ENCODE peak calls at places on chromosomes 6 and 20, in nine cellular contexts. G is tibial nerve, F is ovary, B is kidney, M is spleen, K is mammary epithelial cell, J is body of pancreas, Z is heart left ventricle, Y is left lung. Q is an unnamed sample.
A peak's percentile ranks its signal among the peaks of the same experiment; 100 is the strongest.

GRCh38 chr6:33827546-33828451 is 24.0 kb upstream of the MLN start:
- DNase-seq in G (no peak), F (no peak), B (peak; percentile 44), M (no peak), K (no peak), J (no peak), Z (no peak), Y (no peak), Q (no peak)

GRCh38 chr6:158978752-158979151 is 21.2 kb downstream of the RSPH3 start:
- DNase-seq in G (no peak), F (no peak), B (no peak), M (no peak), K (peak; percentile 75), J (no peak), Z (no peak), Y (no peak), Q (no peak)

GRCh38 chr6:153503810-153504209 is 372.7 kb upstream of the RGS17 start:
- DNase-seq in G (no peak), F (no peak), B (no peak), M (no peak), K (no peak), J (no peak), Z (no peak), Y (no peak), Q (no peak)

GRCh38 chr6:29502181-29502580 is 14.4 kb upstream of the MAS1L start:
- DNase-seq in G (no peak), F (no peak), B (no peak), M (no peak), K (peak; percentile 76), J (no peak), Z (no peak), Y (no peak), Q (no peak)

GRCh38 chr20:11144114-11144513 is 470.3 kb upstream of the JAG1 start:
- DNase-seq in G (no peak), F (no peak), B (no peak), M (no peak), K (peak; percentile 70), J (no peak), Z (no peak), Y (no peak), Q (no peak)

GRCh38 chr6:158328446-158328845 is 16.2 kb downstream of the TULP4 start:
- DNase-seq in G (no peak), F (no peak), B (no peak), M (no peak), K (no peak), J (no peak), Z (no peak), Y (no peak), Q (no peak)

GRCh38 chr6:42028234-42029061 is 21.9 kb upstream of the TAF8 start:
- DNase-seq in G (no peak), F (no peak), B (no peak), M (peak; percentile 84), K (no peak), J (no peak), Z (no peak), Y (no peak), Q (peak; percentile 71)

GRCh38 chr6:112031956-112032355 is 21.9 kb upstream of the CCN6 start:
- DNase-seq in G (no peak), F (no peak), B (no peak), M (no peak), K (no peak), J (no peak), Z (no peak), Y (no peak), Q (no peak)

GRCh38 chr6:163533443-163533842 is 118.9 kb downstream of the QKI start:
- DNase-seq in G (no peak), F (no peak), B (no peak), M (no peak), K (peak; percentile 72), J (no peak), Z (no peak), Y (no peak), Q (peak; percentile 16)

DNA sequence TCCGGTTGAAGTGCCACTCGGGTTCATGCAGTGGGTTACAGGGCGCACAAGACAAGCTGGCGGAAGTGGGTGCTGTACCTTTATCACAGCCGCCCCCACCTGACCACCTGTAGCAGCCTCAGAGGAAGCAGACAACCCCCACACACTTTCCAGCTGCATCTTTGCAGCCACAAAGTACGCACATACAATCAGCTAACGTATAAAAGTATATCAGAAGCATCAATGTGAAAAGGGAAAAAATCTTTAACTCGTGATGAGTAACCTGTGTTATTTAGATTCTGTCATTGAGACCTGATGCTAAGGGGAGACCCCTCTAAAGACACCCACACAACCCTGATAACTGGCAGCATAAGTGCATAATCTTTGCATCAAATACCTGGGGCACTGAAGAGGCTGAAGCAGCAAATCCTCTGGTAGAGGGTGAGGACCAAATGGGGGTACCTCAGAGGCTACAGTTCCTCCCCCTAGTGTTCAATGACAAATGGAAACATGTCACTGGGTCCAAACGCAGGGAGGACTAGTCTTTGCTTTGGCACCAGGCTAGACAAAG is 22.1 kb downstream of the BACH2 start:
- DNase-seq in G (no peak), F (no peak), B (peak; percentile 73), M (peak; percentile 92), K (no peak), J (no peak), Z (no peak), Y (no peak), Q (no peak)
- TF ChIP-seq CTCF in G (no peak), F (no peak), B (no peak), M (no peak), K (no peak), J (no peak), Z (no peak), Y (no peak), Q (no peak)

GRCh38 chr20:48651271-48651670 is 176.5 kb downstream of the PREX1 start:
- DNase-seq in G (no peak), F (no peak), B (no peak), M (peak; percentile 56), K (no peak), J (no peak), Z (no peak), Y (no peak), Q (no peak)
- H3K36me3 ChIP-seq in G (peaks cover 96% of the 10 kb centered on the region), F (no peaks in the 10 kb centered on the region), B (peaks cover 15% of the 10 kb centered on the region), M (peaks cover 96% of the 10 kb centered on the region), K (no peaks in the 10 kb centered on the region), J (no peaks in the 10 kb centered on the region), Z (peaks cover 62% of the 10 kb centered on the region), Y (peaks cover 100% of the 10 kb centered on the region), Q (peaks cover 76% of the 10 kb centered on the region)

GRCh38 chr20:31489152-31489551 is 14.1 kb downstream of the REM1 start:
- DNase-seq in G (no peak), F (no peak), B (no peak), M (no peak), K (no peak), J (no peak), Z (no peak), Y (no peak), Q (no peak)

GRCh38 chr20:31485450-31486339 is 10.6 kb downstream of the REM1 start:
- DNase-seq in G (peak; percentile 36), F (peak; percentile 84), B (peak; percentile 91), M (no peak), K (no peak), J (peak; percentile 34), Z (peak; percentile 83), Y (peak; percentile 70), Q (peak; percentile 61)

GRCh38 chr20:31494131-31494530 is 19.0 kb downstream of the REM1 start:
- DNase-seq in G (no peak), F (no peak), B (no peak), M (peak; percentile 6), K (peak; percentile 49), J (no peak), Z (no peak), Y (no peak), Q (no peak)

GRCh38 chr20:31488171-31488570 is 13.1 kb downstream of the REM1 start:
- DNase-seq in G (no peak), F (no peak), B (no peak), M (no peak), K (no peak), J (no peak), Z (no peak), Y (no peak), Q (no peak)

DNA sequence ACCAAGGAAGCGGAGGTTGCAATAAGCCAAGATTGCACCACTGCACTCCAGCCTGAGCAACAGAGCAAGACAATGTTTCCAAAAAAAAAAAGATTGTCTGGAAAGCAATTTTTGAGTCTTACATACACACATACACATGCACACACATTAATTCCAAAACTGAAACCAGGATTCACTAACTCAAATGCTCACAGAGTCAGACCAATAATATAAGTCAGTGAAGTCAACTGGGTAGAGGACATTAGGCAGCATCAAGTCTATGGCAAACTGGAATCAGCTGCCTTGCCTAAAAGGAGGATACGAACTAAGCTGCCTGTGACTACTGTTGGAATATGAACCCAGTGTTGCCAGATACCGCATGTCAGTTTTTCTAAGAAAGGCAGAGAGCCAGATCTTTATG is 15.7 kb downstream of the REM1 start:
- DNase-seq in G (no peak), F (no peak), B (no peak), M (no peak), K (no peak), J (no peak), Z (no peak), Y (no peak), Q (no peak)
- H3K9me3 ChIP-seq in G (no peaks in the 10 kb centered on the region), F (no peaks in the 10 kb centered on the region), B (no peaks in the 10 kb centered on the region), M (no peaks in the 10 kb centered on the region), K (no peaks in the 10 kb centered on the region), J (no peaks in the 10 kb centered on the region), Z (no peaks in the 10 kb centered on the region), Y (no peaks in the 10 kb centered on the region), Q (no peaks in the 10 kb centered on the region)

GRCh38 chr20:41242807-41243206 is 74.7 kb downstream of the ZHX3 start:
- DNase-seq in G (no peak), F (no peak), B (no peak), M (no peak), K (no peak), J (no peak), Z (no peak), Y (no peak), Q (no peak)

GRCh38 chr20:41247523-41248370 is 69.8 kb downstream of the ZHX3 start:
- DNase-seq in G (no peak), F (no peak), B (no peak), M (no peak), K (no peak), J (no peak), Z (no peak), Y (no peak), Q (no peak)

GRCh38 chr20:41242352-41242751 is 75.2 kb downstream of the ZHX3 start:
- DNase-seq in G (no peak), F (no peak), B (no peak), M (no peak), K (no peak), J (no peak), Z (no peak), Y (no peak), Q (no peak)

GRCh38 chr20:41248371-41249024 is 69.0 kb downstream of the ZHX3 start:
- DNase-seq in G (no peak), F (no peak), B (no peak), M (no peak), K (no peak), J (no peak), Z (no peak), Y (no peak), Q (no peak)

DNA sequence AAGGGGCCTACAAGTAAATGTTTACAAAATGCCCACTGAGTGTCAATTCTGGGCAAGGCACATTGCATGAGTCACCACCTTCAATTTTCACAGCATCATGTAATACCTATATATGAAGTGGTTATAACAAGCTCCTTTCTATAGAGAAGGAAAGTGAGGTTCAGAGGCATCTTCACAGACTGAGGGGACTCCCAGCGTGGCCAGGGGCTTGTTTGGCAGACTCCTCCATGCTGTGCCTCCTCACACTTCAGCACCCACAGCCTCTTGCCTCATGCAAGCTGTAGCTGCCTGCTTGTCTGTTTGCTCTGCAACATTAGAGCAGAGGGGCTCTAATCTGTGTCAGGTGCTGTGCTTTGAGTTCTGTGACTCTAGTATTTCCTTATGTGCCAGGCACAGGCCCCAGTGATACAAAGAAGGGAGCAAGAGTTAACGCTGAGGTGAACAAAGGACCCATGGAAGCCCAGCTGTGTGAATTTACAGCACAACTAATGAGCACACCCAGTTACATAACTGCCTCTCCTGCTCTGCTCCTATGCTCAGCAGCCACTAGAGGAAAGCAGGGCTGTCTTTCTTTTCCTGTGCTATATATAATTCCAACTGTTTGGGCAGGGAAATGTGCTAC is 72.3 kb downstream of the ZHX3 start:
- DNase-seq in G (no peak), F (no peak), B (peak; percentile 46), M (no peak), K (no peak), J (no peak), Z (no peak), Y (no peak), Q (no peak)
- TF ChIP-seq CTCF in G (peak; percentile 41), F (no peak), B (no peak), M (no peak), K (peak; percentile 13), J (no peak), Z (no peak), Y (no peak), Q (peak; percentile 35)